ENCODE peak calls at places on chromosomes 7 and 10, in nine cellular contexts. One of them, this sample, is unnamed.

GRCh38 chr10:77081411-77082010 is 556.1 kb downstream of the KCNMA1 start:
- DNase-seq in neural crest cell: no peak
- DNase-seq in transverse colon: no peak
- DNase-seq in heart left ventricle: no peak
- DNase-seq in tibial nerve: no peak
- DNase-seq in LoVo: no peak
- DNase-seq in RCC 7860: no peak
- DNase-seq in endothelial cell: no peak
- DNase-seq in astrocyte of the spinal cord: no peak
- DNase-seq in this sample: no peak

GRCh38 chr7:37476881-37477280 is 28.2 kb upstream of the ELMO1 start:
- DNase-seq in tibial nerve: no peak
- DNase-seq in endothelial cell: no peak
- DNase-seq in heart left ventricle: no peak
- DNase-seq in astrocyte of the spinal cord: no peak
- DNase-seq in LoVo: no peak
- DNase-seq in transverse colon: no peak
- DNase-seq in neural crest cell: no peak
- DNase-seq in RCC 7860: no peak
- DNase-seq in this sample: no peak

GRCh38 chr7:77348371-77348813 is 67.8 kb downstream of the GSAP start:
- DNase-seq in transverse colon: no peak
- DNase-seq in astrocyte of the spinal cord: peak
- DNase-seq in neural crest cell: no peak
- DNase-seq in endothelial cell: no peak
- DNase-seq in LoVo: no peak
- DNase-seq in heart left ventricle: peak
- DNase-seq in RCC 7860: no peak
- DNase-seq in tibial nerve: no peak
- DNase-seq in this sample: no peak

GRCh38 chr10:14605231-14605925 is 169.3 kb downstream of the FAM107B start:
- DNase-seq in astrocyte of the spinal cord: peak
- DNase-seq in neural crest cell: no peak
- DNase-seq in endothelial cell: no peak
- DNase-seq in RCC 7860: peak
- DNase-seq in LoVo: peak
- DNase-seq in tibial nerve: no peak
- DNase-seq in transverse colon: no peak
- DNase-seq in heart left ventricle: no peak
- DNase-seq in this sample: peak

GRCh38 chr7:30761214-30762156 is 9.6 kb downstream of the INMT start:
- DNase-seq in tibial nerve: no peak
- DNase-seq in RCC 7860: no peak
- DNase-seq in astrocyte of the spinal cord: no peak
- DNase-seq in neural crest cell: no peak
- DNase-seq in transverse colon: no peak
- DNase-seq in LoVo: no peak
- DNase-seq in endothelial cell: no peak
- DNase-seq in heart left ventricle: no peak
- DNase-seq in this sample: no peak

GRCh38 chr7:13874783-13875182 is 114.7 kb downstream of the ETV1 start:
- DNase-seq in RCC 7860: no peak
- DNase-seq in astrocyte of the spinal cord: peak
- DNase-seq in LoVo: no peak
- DNase-seq in transverse colon: no peak
- DNase-seq in endothelial cell: no peak
- DNase-seq in tibial nerve: no peak
- DNase-seq in heart left ventricle: no peak
- DNase-seq in neural crest cell: no peak
- DNase-seq in this sample: no peak

GRCh38 chr7:106239406-106239805 is 45.4 kb downstream of the NAMPT start:
- DNase-seq in heart left ventricle: no peak
- DNase-seq in transverse colon: no peak
- DNase-seq in astrocyte of the spinal cord: no peak
- DNase-seq in LoVo: no peak
- DNase-seq in neural crest cell: no peak
- DNase-seq in endothelial cell: no peak
- DNase-seq in RCC 7860: no peak
- DNase-seq in tibial nerve: no peak
- DNase-seq in this sample: no peak

GRCh38 chr10:9437131-9437530 is 1382.6 kb downstream of the GATA3 start:
- DNase-seq in astrocyte of the spinal cord: peak
- DNase-seq in heart left ventricle: no peak
- DNase-seq in endothelial cell: no peak
- DNase-seq in LoVo: no peak
- DNase-seq in RCC 7860: no peak
- DNase-seq in tibial nerve: no peak
- DNase-seq in neural crest cell: no peak
- DNase-seq in transverse colon: no peak
- DNase-seq in this sample: no peak

GRCh38 chr10:127450644-127451043 is 98.5 kb upstream of the NPS start:
- DNase-seq in endothelial cell: no peak
- DNase-seq in transverse colon: no peak
- DNase-seq in tibial nerve: no peak
- DNase-seq in astrocyte of the spinal cord: no peak
- DNase-seq in RCC 7860: no peak
- DNase-seq in heart left ventricle: no peak
- DNase-seq in LoVo: no peak
- DNase-seq in neural crest cell: no peak
- DNase-seq in this sample: no peak

GRCh38 chr10:132300582-132300981 is 7.2 kb downstream of the STK32C start:
- DNase-seq in neural crest cell: no peak
- DNase-seq in astrocyte of the spinal cord: no peak
- DNase-seq in tibial nerve: no peak
- DNase-seq in RCC 7860: no peak
- DNase-seq in endothelial cell: no peak
- DNase-seq in LoVo: no peak
- DNase-seq in heart left ventricle: peak
- DNase-seq in transverse colon: no peak
- DNase-seq in this sample: no peak

GRCh38 chr10:129772472-129773358 is 191.4 kb downstream of the EBF3 start:
- DNase-seq in LoVo: no peak
- DNase-seq in endothelial cell: no peak
- DNase-seq in RCC 7860: no peak
- DNase-seq in astrocyte of the spinal cord: no peak
- DNase-seq in tibial nerve: no peak
- DNase-seq in transverse colon: no peak
- DNase-seq in neural crest cell: no peak
- DNase-seq in heart left ventricle: peak
- DNase-seq in this sample: no peak

GRCh38 chr7:19030280-19030679 is 87.2 kb downstream of the TWIST1 start:
- DNase-seq in heart left ventricle: no peak
- DNase-seq in LoVo: peak
- DNase-seq in RCC 7860: no peak
- DNase-seq in tibial nerve: no peak
- DNase-seq in astrocyte of the spinal cord: peak
- DNase-seq in neural crest cell: no peak
- DNase-seq in transverse colon: no peak
- DNase-seq in endothelial cell: no peak
- DNase-seq in this sample: no peak

GRCh38 chr10:111429288-111430028 is 352.6 kb downstream of the ADRA2A start:
- DNase-seq in tibial nerve: no peak
- DNase-seq in LoVo: no peak
- DNase-seq in heart left ventricle: no peak
- DNase-seq in neural crest cell: no peak
- DNase-seq in RCC 7860: no peak
- DNase-seq in astrocyte of the spinal cord: no peak
- DNase-seq in endothelial cell: no peak
- DNase-seq in transverse colon: no peak
- DNase-seq in this sample: no peak

GRCh38 chr10:46074547-46074946 is 28.5 kb upstream of the MSMB start:
- DNase-seq in neural crest cell: no peak
- DNase-seq in transverse colon: no peak
- DNase-seq in LoVo: no peak
- DNase-seq in endothelial cell: no peak
- DNase-seq in astrocyte of the spinal cord: no peak
- DNase-seq in heart left ventricle: no peak
- DNase-seq in RCC 7860: no peak
- DNase-seq in tibial nerve: no peak
- DNase-seq in this sample: no peak

GRCh38 chr7:126605056-126605455 is 647.7 kb downstream of the GRM8 start:
- DNase-seq in astrocyte of the spinal cord: no peak
- DNase-seq in tibial nerve: no peak
- DNase-seq in endothelial cell: no peak
- DNase-seq in heart left ventricle: no peak
- DNase-seq in RCC 7860: no peak
- DNase-seq in LoVo: no peak
- DNase-seq in neural crest cell: no peak
- DNase-seq in transverse colon: no peak
- DNase-seq in this sample: no peak

GRCh38 chr10:27345455-27345909 is 104.9 kb upstream of the ACBD5 start:
- DNase-seq in tibial nerve: no peak
- DNase-seq in astrocyte of the spinal cord: no peak
- DNase-seq in transverse colon: no peak
- DNase-seq in LoVo: no peak
- DNase-seq in neural crest cell: no peak
- DNase-seq in RCC 7860: no peak
- DNase-seq in heart left ventricle: no peak
- DNase-seq in endothelial cell: no peak
- DNase-seq in this sample: no peak

GRCh38 chr10:88507380-88507779 is 75.7 kb downstream of the RNLS start:
- DNase-seq in RCC 7860: no peak
- DNase-seq in endothelial cell: no peak
- DNase-seq in tibial nerve: no peak
- DNase-seq in astrocyte of the spinal cord: no peak
- DNase-seq in heart left ventricle: no peak
- DNase-seq in LoVo: no peak
- DNase-seq in transverse colon: no peak
- DNase-seq in neural crest cell: no peak
- DNase-seq in this sample: no peak

GRCh38 chr7:55423277-55423711 is 58.2 kb downstream of the LANCL2 start:
- DNase-seq in RCC 7860: peak
- DNase-seq in heart left ventricle: no peak
- DNase-seq in LoVo: no peak
- DNase-seq in astrocyte of the spinal cord: peak
- DNase-seq in transverse colon: no peak
- DNase-seq in endothelial cell: no peak
- DNase-seq in tibial nerve: no peak
- DNase-seq in neural crest cell: no peak
- DNase-seq in this sample: no peak

GRCh38 chr7:2269468-2270460 is 27.7 kb downstream of the NUDT1 start:
- DNase-seq in tibial nerve: no peak
- DNase-seq in transverse colon: no peak
- DNase-seq in astrocyte of the spinal cord: peak
- DNase-seq in neural crest cell: no peak
- DNase-seq in endothelial cell: no peak
- DNase-seq in LoVo: no peak
- DNase-seq in RCC 7860: no peak
- DNase-seq in heart left ventricle: no peak
- DNase-seq in this sample: no peak

GRCh38 chr10:97701438-97702064 is 12.0 kb upstream of the MARVELD1 start:
- DNase-seq in tibial nerve: no peak
- DNase-seq in astrocyte of the spinal cord: peak
- DNase-seq in LoVo: peak
- DNase-seq in transverse colon: peak
- DNase-seq in RCC 7860: peak
- DNase-seq in heart left ventricle: peak
- DNase-seq in neural crest cell: peak
- DNase-seq in endothelial cell: peak
- DNase-seq in this sample: peak

GRCh38 chr10:132904169-132904813 is 38.1 kb downstream of the CFAP46 start:
- DNase-seq in RCC 7860: peak
- DNase-seq in transverse colon: no peak
- DNase-seq in neural crest cell: peak
- DNase-seq in LoVo: peak
- DNase-seq in tibial nerve: no peak
- DNase-seq in heart left ventricle: no peak
- DNase-seq in astrocyte of the spinal cord: peak
- DNase-seq in endothelial cell: peak
- DNase-seq in this sample: peak

GRCh38 chr7:77799078-77799964 is 748 bp downstream of the PHTF2 start:
- DNase-seq in LoVo: peak
- DNase-seq in endothelial cell: peak
- DNase-seq in heart left ventricle: peak
- DNase-seq in tibial nerve: no peak
- DNase-seq in RCC 7860: peak
- DNase-seq in transverse colon: peak
- DNase-seq in astrocyte of the spinal cord: peak
- DNase-seq in neural crest cell: peak
- DNase-seq in this sample: peak

GRCh38 chr7:10707519-10707918 is 266.2 kb upstream of the PHF14 start:
- DNase-seq in RCC 7860: no peak
- DNase-seq in transverse colon: no peak
- DNase-seq in tibial nerve: no peak
- DNase-seq in endothelial cell: no peak
- DNase-seq in LoVo: no peak
- DNase-seq in astrocyte of the spinal cord: no peak
- DNase-seq in neural crest cell: no peak
- DNase-seq in heart left ventricle: no peak
- DNase-seq in this sample: peak

GRCh38 chr7:2138146-2138765 is 94.5 kb downstream of the MAD1L1 start:
- DNase-seq in tibial nerve: no peak
- DNase-seq in RCC 7860: no peak
- DNase-seq in endothelial cell: no peak
- DNase-seq in heart left ventricle: no peak
- DNase-seq in astrocyte of the spinal cord: no peak
- DNase-seq in LoVo: no peak
- DNase-seq in neural crest cell: peak
- DNase-seq in transverse colon: peak
- DNase-seq in this sample: no peak

GRCh38 chr10:36621346-36621745 is 504.1 kb upstream of the ANKRD30A start:
- DNase-seq in RCC 7860: no peak
- DNase-seq in transverse colon: no peak
- DNase-seq in neural crest cell: no peak
- DNase-seq in astrocyte of the spinal cord: peak
- DNase-seq in LoVo: no peak
- DNase-seq in tibial nerve: no peak
- DNase-seq in endothelial cell: no peak
- DNase-seq in heart left ventricle: no peak
- DNase-seq in this sample: no peak

GRCh38 chr10:9825491-9826018 is 1192.1 kb upstream of the CELF2 start:
- DNase-seq in neural crest cell: no peak
- DNase-seq in RCC 7860: no peak
- DNase-seq in transverse colon: no peak
- DNase-seq in LoVo: peak
- DNase-seq in heart left ventricle: no peak
- DNase-seq in endothelial cell: peak
- DNase-seq in tibial nerve: no peak
- DNase-seq in astrocyte of the spinal cord: no peak
- DNase-seq in this sample: no peak

GRCh38 chr10:91032614-91033248 is 111.8 kb upstream of the ANKRD1 start:
- DNase-seq in LoVo: no peak
- DNase-seq in RCC 7860: no peak
- DNase-seq in astrocyte of the spinal cord: no peak
- DNase-seq in transverse colon: peak
- DNase-seq in tibial nerve: peak
- DNase-seq in endothelial cell: no peak
- DNase-seq in neural crest cell: no peak
- DNase-seq in heart left ventricle: peak
- DNase-seq in this sample: no peak

GRCh38 chr10:106571216-106571954 is 593.1 kb downstream of the SORCS1 start:
- DNase-seq in transverse colon: no peak
- DNase-seq in heart left ventricle: no peak
- DNase-seq in LoVo: peak
- DNase-seq in tibial nerve: no peak
- DNase-seq in astrocyte of the spinal cord: peak
- DNase-seq in neural crest cell: peak
- DNase-seq in endothelial cell: peak
- DNase-seq in RCC 7860: no peak
- DNase-seq in this sample: peak

GRCh38 chr7:77309714-77310220 is 106.4 kb downstream of the GSAP start:
- DNase-seq in astrocyte of the spinal cord: no peak
- DNase-seq in heart left ventricle: no peak
- DNase-seq in RCC 7860: no peak
- DNase-seq in tibial nerve: no peak
- DNase-seq in neural crest cell: no peak
- DNase-seq in LoVo: peak
- DNase-seq in endothelial cell: no peak
- DNase-seq in transverse colon: no peak
- DNase-seq in this sample: no peak

GRCh38 chr7:2782565-2782964 is 61.5 kb downstream of the GNA12 start:
- DNase-seq in transverse colon: no peak
- DNase-seq in tibial nerve: no peak
- DNase-seq in LoVo: no peak
- DNase-seq in endothelial cell: no peak
- DNase-seq in heart left ventricle: no peak
- DNase-seq in RCC 7860: no peak
- DNase-seq in neural crest cell: no peak
- DNase-seq in astrocyte of the spinal cord: no peak
- DNase-seq in this sample: no peak

GRCh38 chr7:79227035-79227434 is 226.4 kb downstream of the MAGI2 start:
- DNase-seq in transverse colon: no peak
- DNase-seq in heart left ventricle: no peak
- DNase-seq in astrocyte of the spinal cord: peak
- DNase-seq in endothelial cell: no peak
- DNase-seq in RCC 7860: no peak
- DNase-seq in tibial nerve: no peak
- DNase-seq in LoVo: no peak
- DNase-seq in neural crest cell: no peak
- DNase-seq in this sample: peak

This sample was measured in SW480.